ENCODE peak calls at places on chromosome 5, in ten cellular contexts. E is sigmoid colon, K is stomach, W is prostate gland, B is HepG2, G is Panc1, J is endothelial cell of umbilical vein, Z is breast epithelium, N is transverse colon, L is esophagus muscularis mucosa. C is an unnamed sample.

GRCh38 chr5:120382813-120383212 is 81.3 kb upstream of the PRR16 start:
- DNase-seq in L (no peak), G (no peak), E (no peak), W (no peak), N (no peak), K (no peak), Z (no peak), J (no peak), B (no peak), C (no peak)

GRCh38 chr5:108143581-108143980 is 238.3 kb downstream of the FBXL17 start:
- DNase-seq in J (no peak), G (no peak), L (no peak), W (no peak), K (no peak), E (no peak), N (no peak), B (no peak), Z (no peak), C (no peak)

GRCh38 chr5:113520429-113520828 is 6.9 kb downstream of the YTHDC2 start:
- DNase-seq in E (no peak), K (no peak), G (no peak), L (no peak), B (peak), N (no peak), W (no peak), J (no peak), Z (no peak), C (no peak)

GRCh38 chr5:141758316-141758965 is 76.4 kb upstream of the ARAP3 start:
- DNase-seq in E (no peak), N (no peak), G (no peak), B (no peak), K (no peak), J (no peak), L (no peak), Z (no peak), W (no peak), C (peak)

GRCh38 chr5:114319821-114320220 is 42.0 kb upstream of the KCNN2 start:
- DNase-seq in N (no peak), Z (no peak), L (no peak), W (no peak), K (no peak), E (no peak), J (peak), G (no peak), B (no peak), C (no peak)

GRCh38 chr5:128493657-128494329 is 44.3 kb downstream of the FBN2 start:
- DNase-seq in Z (no peak), N (no peak), B (no peak), K (no peak), L (no peak), J (no peak), W (no peak), G (no peak), E (no peak), C (peak)

GRCh38 chr5:127941646-127942045 is 141.9 kb upstream of the SLC12A2 start:
- DNase-seq in B (no peak), W (peak), G (no peak), Z (no peak), L (peak), N (peak), E (no peak), J (no peak), K (no peak), C (no peak)

GRCh38 chr5:159003045-159004030 is 96.4 kb downstream of the EBF1 start:
- DNase-seq in G (peak), N (no peak), K (no peak), B (no peak), L (peak), Z (no peak), W (no peak), E (no peak), J (peak), C (no peak)

GRCh38 chr5:59503223-59503622 is 390.3 kb downstream of the PDE4D start:
- DNase-seq in N (no peak), Z (no peak), W (no peak), G (no peak), E (no peak), B (no peak), J (peak), L (no peak), K (no peak), C (peak)

GRCh38 chr5:138051441-138052296 is 18.8 kb upstream of the FAM13B start:
- DNase-seq in B (no peak), W (no peak), L (no peak), G (no peak), E (no peak), Z (no peak), K (peak), N (no peak), J (no peak), C (no peak)

GRCh38 chr5:138054206-138054605 is 21.3 kb upstream of the FAM13B start:
- DNase-seq in K (no peak), L (no peak), E (no peak), G (no peak), J (no peak), B (no peak), W (no peak), Z (no peak), N (no peak), C (no peak)

GRCh38 chr5:138053554-138053953 is 20.7 kb upstream of the FAM13B start:
- DNase-seq in L (no peak), W (no peak), Z (no peak), K (no peak), J (no peak), G (no peak), N (no peak), E (no peak), B (no peak), C (no peak)

GRCh38 chr5:138054863-138055558 is 22.1 kb upstream of the FAM13B start:
- DNase-seq in B (peak), G (no peak), W (no peak), K (no peak), Z (no peak), J (no peak), E (no peak), N (no peak), L (no peak), C (peak)
- H3K4me3 ChIP-seq in B (peak), G (no peak), W (no peak), K (no peak), Z (peak), J (no peak), E (no peak), N (no peak), L (no peak), C (no peak)

GRCh38 chr5:139956342-139956741 is 86.8 kb downstream of the NRG2 start:
- DNase-seq in N (no peak), E (no peak), K (no peak), L (no peak), G (no peak), W (no peak), B (no peak), J (no peak), Z (no peak), C (no peak)

GRCh38 chr5:139955616-139956283 is 87.3 kb downstream of the NRG2 start:
- DNase-seq in E (no peak), Z (no peak), G (no peak), W (no peak), B (no peak), J (no peak), K (no peak), N (no peak), L (peak), C (peak)

GRCh38 chr5:139954462-139954861 is 88.6 kb downstream of the NRG2 start:
- DNase-seq in E (no peak), W (no peak), K (no peak), G (no peak), J (no peak), L (peak), Z (no peak), N (no peak), B (no peak), C (no peak)

GRCh38 chr5:139954022-139954421 is 89.1 kb downstream of the NRG2 start:
- DNase-seq in W (no peak), G (no peak), J (no peak), B (no peak), E (no peak), Z (no peak), L (no peak), K (no peak), N (no peak), C (no peak)

GRCh38 chr5:139955053-139955605 is 88.0 kb downstream of the NRG2 start:
- DNase-seq in L (peak), E (no peak), B (no peak), G (no peak), W (no peak), K (no peak), Z (no peak), J (no peak), N (no peak), C (peak)
- TF ChIP-seq POLR2AphosphoS5 in L (no peak), E (no peak), B (no peak), G (no peak), W (no peak), K (no peak), Z (no peak), J (no peak), N (no peak), C (no peak)

DNA sequence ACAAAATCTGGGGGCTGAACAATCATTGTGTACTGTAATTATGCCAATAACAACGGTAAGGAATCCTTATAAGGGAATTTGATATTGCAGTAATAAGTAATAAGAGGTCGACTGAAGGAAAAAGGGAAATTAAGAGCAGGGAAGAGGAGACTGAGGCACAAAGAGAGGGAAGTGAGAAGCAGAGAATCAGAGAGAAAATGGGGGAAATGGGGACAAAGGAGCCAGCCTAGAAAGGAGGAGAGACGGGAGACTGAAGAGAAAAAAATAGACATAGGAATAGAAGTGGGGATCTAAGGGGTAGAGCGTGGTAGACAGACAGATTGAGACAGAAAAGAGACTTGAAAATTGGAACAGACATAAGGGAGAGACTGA is 518 bp upstream of the ZNF300 start:
- DNase-seq in B (no peak), L (no peak), J (no peak), Z (no peak), G (no peak), N (no peak), W (no peak), K (no peak), E (no peak), C (no peak)
- H3K4me3 ChIP-seq in B (peak), L (peak), J (peak), Z (peak), G (no peak), N (peak), W (peak), K (peak), E (peak), C (peak)

GRCh38 chr5:66958984-66959641 is 237.5 kb downstream of the CD180 start:
- DNase-seq in J (peak), B (no peak), L (no peak), G (no peak), K (no peak), N (no peak), W (no peak), E (peak), Z (no peak), C (peak)
- TF ChIP-seq POLR2AphosphoS5 in J (no peak), B (no peak), L (no peak), G (no peak), K (no peak), N (no peak), W (no peak), E (no peak), Z (no peak), C (no peak)

GRCh38 chr5:99061299-99061698 is 132.5 kb upstream of the CHD1 start:
- DNase-seq in N (no peak), G (no peak), Z (no peak), J (no peak), W (no peak), L (no peak), K (no peak), B (no peak), E (no peak), C (no peak)
- H3K4me3 ChIP-seq in N (no peak), G (no peak), Z (no peak), J (no peak), W (no peak), L (no peak), K (no peak), B (no peak), E (no peak), C (no peak)

GRCh38 chr5:98455660-98456059 is 317.8 kb upstream of the RGMB start:
- DNase-seq in B (no peak), L (no peak), Z (no peak), G (no peak), N (no peak), K (no peak), E (no peak), J (no peak), W (no peak), C (no peak)

GRCh38 chr5:98460536-98460935 is 312.9 kb upstream of the RGMB start:
- DNase-seq in L (no peak), K (no peak), B (no peak), G (no peak), N (no peak), J (no peak), E (no peak), W (no peak), Z (no peak), C (no peak)

GRCh38 chr5:98454904-98455303 is 318.6 kb upstream of the RGMB start:
- DNase-seq in K (no peak), L (no peak), N (no peak), J (peak), G (peak), E (no peak), Z (no peak), B (no peak), W (no peak), C (no peak)

GRCh38 chr5:98458726-98459125 is 314.7 kb upstream of the RGMB start:
- DNase-seq in L (no peak), N (no peak), G (no peak), Z (no peak), J (no peak), K (no peak), B (no peak), E (no peak), W (no peak), C (no peak)

GRCh38 chr5:98458004-98458403 is 315.5 kb upstream of the RGMB start:
- DNase-seq in J (no peak), B (no peak), E (no peak), L (no peak), N (no peak), Z (no peak), W (no peak), K (no peak), G (no peak), C (no peak)
- TF ChIP-seq POLR2AphosphoS5 in J (no peak), B (no peak), E (no peak), L (no peak), N (no peak), Z (no peak), W (no peak), K (no peak), G (no peak), C (no peak)